ENCODE peak calls at places on chromosome 13, in seven cellular contexts. V is adrenal gland, Z is heart left ventricle, P is IMR-90, E is H54, Y is right lobe of liver, C is gastrocnemius medialis. I is an unnamed sample.

GRCh38 chr13:26895081-26895807 is 134.7 kb upstream of the GPR12 start:
- DNase-seq in E (no peak), P (no peak), Y (no peak), V (no peak), Z (no peak), C (no peak), I (no peak)

GRCh38 chr13:24306632-24307031 is 2.7 kb upstream of the C1QTNF9 start:
- DNase-seq in E (peak; percentile 12), Y (no peak), Z (no peak), V (no peak), P (peak; percentile 73), C (no peak), I (no peak)

GRCh38 chr13:109803822-109804221 is 17.4 kb upstream of the IRS2 start:
- DNase-seq in P (no peak), V (no peak), E (no peak), C (no peak), Y (no peak), Z (no peak), I (no peak)

GRCh38 chr13:32932376-32932775 is 83.8 kb upstream of the KL start:
- DNase-seq in Y (no peak), C (no peak), E (no peak), P (no peak), V (no peak), Z (no peak), I (no peak)

GRCh38 chr13:35927554-35927953 is 203.6 kb downstream of the DCLK1 start:
- DNase-seq in E (peak; percentile 28), P (peak; percentile 97), Z (no peak), V (peak; percentile 29), Y (no peak), C (no peak), I (no peak)

GRCh38 chr13:80499536-80500280 is 158.8 kb upstream of the SPRY2 start:
- DNase-seq in C (no peak), E (no peak), P (no peak), Y (no peak), Z (no peak), V (no peak), I (no peak)

GRCh38 chr13:20342326-20342725 is 110.2 kb upstream of the GJB6 start:
- DNase-seq in E (no peak), C (no peak), V (no peak), Z (no peak), P (no peak), Y (no peak), I (no peak)

GRCh38 chr13:85277753-85278152 is 521.5 kb downstream of the SLITRK6 start:
- DNase-seq in E (no peak), Y (no peak), Z (no peak), P (peak; percentile 21), C (no peak), V (no peak), I (no peak)

GRCh38 chr13:113152894-113153809 is 5.3 kb upstream of the PROZ start:
- DNase-seq in Y (peak; percentile 79), C (peak; percentile 30), P (no peak), E (no peak), V (peak; percentile 81), Z (peak; percentile 78), I (peak; percentile 23)

GRCh38 chr13:35720690-35721554 is 244.4 kb upstream of the MAB21L1 start:
- DNase-seq in P (peak; percentile 46), Y (no peak), Z (no peak), C (no peak), E (peak; percentile 47), V (peak; percentile 52), I (no peak)

DNA sequence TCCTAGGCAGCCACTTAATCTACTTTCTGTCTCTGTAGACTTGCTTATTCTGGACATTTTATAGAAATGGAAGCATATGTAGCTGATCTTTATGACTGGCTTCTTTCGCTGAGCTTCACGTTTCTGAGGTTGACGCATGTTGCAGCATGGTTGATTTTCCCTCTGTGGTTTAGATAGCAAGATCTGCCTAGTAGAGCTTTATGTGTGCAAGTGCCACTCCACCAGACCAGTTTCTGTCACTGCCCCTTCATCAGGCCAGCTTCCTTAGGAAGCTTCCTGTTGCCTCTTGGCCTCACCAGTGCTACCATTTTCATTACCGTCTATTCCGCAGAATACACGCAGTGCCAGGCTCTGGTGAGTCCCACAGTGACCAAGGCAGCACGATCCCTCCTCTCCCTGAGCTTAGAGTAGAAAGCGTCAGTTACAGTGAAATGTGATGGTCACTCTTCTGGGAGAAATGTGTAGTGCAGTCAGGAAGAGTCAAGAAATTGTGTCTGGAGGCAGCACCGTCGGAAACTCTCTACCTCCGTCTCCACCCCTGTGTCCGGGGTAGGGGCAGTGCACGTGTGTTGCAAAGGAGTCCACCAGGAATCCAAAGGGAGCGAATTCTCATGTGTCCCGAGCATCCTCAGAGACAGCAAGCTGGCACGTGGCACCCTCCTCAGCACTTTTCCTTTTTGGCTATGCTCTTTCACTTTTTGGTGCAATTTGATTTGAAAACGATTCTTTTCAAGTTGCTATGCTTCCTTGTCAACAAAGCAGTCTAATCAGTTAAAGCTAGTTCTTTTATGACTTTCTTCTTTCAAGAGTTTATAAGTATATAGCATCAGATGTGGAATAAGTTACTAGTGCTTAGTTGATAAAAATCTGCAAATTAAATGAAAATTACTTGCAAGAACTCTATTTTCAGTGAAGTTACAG is 45.4 kb upstream of the GPR183 start:
- DNase-seq in C (no peak), Z (no peak), Y (no peak), V (no peak), E (no peak), P (no peak), I (no peak)
- TF ChIP-seq POLR2A in C (no peak), Z (no peak), Y (no peak), V (no peak), E (no peak), P (no peak), I (no peak)

GRCh38 chr13:72535076-72535475 is 192.4 kb downstream of the MZT1 start:
- DNase-seq in C (no peak), E (no peak), P (no peak), Z (no peak), V (no peak), Y (no peak), I (no peak)
- TF ChIP-seq POLR2A in C (no peak), E (no peak), P (no peak), Z (no peak), V (no peak), Y (no peak), I (no peak)

GRCh38 chr13:75550159-75550567 is 572 bp downstream of the UCHL3 start:
- DNase-seq in C (no peak), V (peak; percentile 57), Z (no peak), Y (no peak), P (peak; percentile 87), E (peak; percentile 44), I (no peak)

GRCh38 chr13:75544681-75545333 is 4.8 kb upstream of the UCHL3 start:
- DNase-seq in E (no peak), P (peak; percentile 90), V (no peak), Y (no peak), Z (no peak), C (no peak), I (no peak)

GRCh38 chr13:75547917-75548316 is 1.7 kb upstream of the UCHL3 start:
- DNase-seq in Z (no peak), E (no peak), Y (no peak), C (no peak), P (peak; percentile 51), V (no peak), I (no peak)

GRCh38 chr13:75554981-75555380 is 5.4 kb downstream of the UCHL3 start:
- DNase-seq in V (no peak), C (no peak), P (peak; percentile 35), Y (no peak), Z (no peak), E (no peak), I (no peak)

DNA sequence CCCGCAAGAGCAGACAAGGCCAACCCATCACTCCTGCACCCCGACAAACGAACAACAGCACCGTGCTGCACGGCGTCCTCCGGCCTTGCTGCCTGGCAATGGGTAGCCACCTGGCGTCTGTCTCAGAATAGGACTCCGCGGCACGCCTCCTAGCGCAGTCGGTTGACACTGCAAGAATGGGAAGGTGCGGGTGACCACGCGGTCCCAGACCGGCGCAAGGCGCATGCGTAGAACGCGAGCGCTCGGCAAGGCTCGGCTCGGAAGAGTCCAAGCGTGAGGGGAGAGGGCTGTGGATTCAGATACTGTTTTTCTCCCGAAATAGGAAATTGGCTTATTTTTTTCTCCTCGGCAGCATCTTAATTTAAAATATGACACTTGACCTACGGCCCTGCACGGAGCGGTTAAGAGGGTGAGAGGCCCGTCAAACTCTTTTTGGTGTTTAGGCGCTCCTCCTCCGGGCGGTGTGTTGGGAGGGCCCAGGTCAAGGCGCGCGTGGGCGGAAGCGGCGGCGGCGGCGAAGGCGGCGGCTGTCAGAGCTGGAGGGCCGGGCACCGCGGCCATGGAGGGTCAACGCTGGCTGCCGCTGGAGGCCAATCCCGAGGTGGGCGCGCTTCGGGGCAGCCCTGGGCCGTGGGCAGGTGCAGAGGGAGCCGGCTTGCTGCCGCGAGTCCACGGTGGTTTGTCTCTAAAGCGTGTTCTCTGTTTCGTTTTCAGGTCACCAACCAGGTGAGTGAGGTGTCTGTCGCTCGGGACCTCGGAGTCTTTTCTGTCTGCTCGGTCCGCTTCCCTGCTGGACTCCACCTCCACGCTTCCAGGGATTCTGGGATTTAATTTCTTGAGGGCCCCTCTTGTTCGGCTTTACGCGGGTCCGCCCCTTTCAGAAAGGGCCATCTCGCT is at the start of gene UCHL3:
- DNase-seq in E (peak; percentile 86), Y (peak; percentile 97), P (peak; percentile 95), V (peak; percentile 97), C (peak; percentile 89), Z (peak; percentile 99), I (peak; percentile 87)
- TF ChIP-seq POLR2A in E (peak; percentile 81), Y (peak; percentile 74), P (no peak), V (peak; percentile 79), C (peak; percentile 81), Z (no peak), I (peak; percentile 21)

DNA sequence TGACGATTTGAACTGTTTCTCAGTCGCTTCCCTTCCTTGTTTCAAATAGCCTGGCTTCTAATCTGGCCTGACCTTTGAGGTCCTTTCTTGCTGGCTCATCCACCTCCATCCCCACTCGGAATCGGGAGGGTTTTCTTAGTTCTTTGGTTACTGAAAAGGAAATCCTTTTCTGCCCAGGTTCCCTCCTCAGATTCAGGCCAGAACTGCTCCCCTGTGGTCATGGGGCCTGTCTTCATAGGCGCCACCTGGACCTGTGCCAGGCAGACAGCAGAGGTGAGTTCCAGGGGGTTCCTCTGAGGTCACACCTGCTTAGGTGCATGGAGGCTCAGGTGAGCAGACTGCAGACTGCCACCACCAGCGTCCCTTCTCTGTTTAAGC is 62.4 kb downstream of the AKAP11 start:
- DNase-seq in P (no peak), E (no peak), Z (no peak), C (no peak), V (no peak), Y (no peak), I (no peak)
- TF ChIP-seq POLR2A in P (no peak), E (no peak), Z (no peak), C (no peak), V (no peak), Y (no peak), I (no peak)